ENCODE peak calls at places on chromosomes 1 and 21, in nine cellular contexts. One of them, this sample, is unnamed. For H3K4me1, the result is how much of the 10 kb centered on the place peaks cover.

GRCh38 chr1:42335809-42336518 is 929 bp upstream of the FOXJ3 start:
- DNase-seq in kidney: no peak
- DNase-seq in heart right ventricle: no peak
- DNase-seq in thoracic aorta: no peak
- DNase-seq in testis: no peak
- DNase-seq in CD4-positive, alpha-beta memory T cell: no peak
- DNase-seq in lower lobe of right lung: no peak
- DNase-seq in breast epithelium: no peak
- DNase-seq in tibial artery: peak
- DNase-seq in this sample: no peak

GRCh38 chr21:23811802-23812201 is 1795.5 kb downstream of the MRPL39 start:
- DNase-seq in kidney: no peak
- DNase-seq in heart right ventricle: no peak
- DNase-seq in CD4-positive, alpha-beta memory T cell: no peak
- DNase-seq in thoracic aorta: no peak
- DNase-seq in tibial artery: no peak
- DNase-seq in breast epithelium: no peak
- DNase-seq in lower lobe of right lung: no peak
- DNase-seq in testis: no peak
- DNase-seq in this sample: no peak

GRCh38 chr1:244970236-244970652 is 105.9 kb upstream of the HNRNPU start:
- DNase-seq in breast epithelium: peak
- DNase-seq in testis: no peak
- DNase-seq in thoracic aorta: peak
- DNase-seq in lower lobe of right lung: peak
- DNase-seq in CD4-positive, alpha-beta memory T cell: no peak
- DNase-seq in heart right ventricle: peak
- DNase-seq in tibial artery: peak
- DNase-seq in kidney: peak
- DNase-seq in this sample: no peak

GRCh38 chr1:58548381-58548780 is 1.9 kb upstream of the OMA1 start:
- DNase-seq in CD4-positive, alpha-beta memory T cell: no peak
- DNase-seq in heart right ventricle: no peak
- DNase-seq in testis: no peak
- DNase-seq in lower lobe of right lung: no peak
- DNase-seq in kidney: no peak
- DNase-seq in breast epithelium: no peak
- DNase-seq in tibial artery: no peak
- DNase-seq in thoracic aorta: no peak
- DNase-seq in this sample: no peak

GRCh38 chr21:44478124-44478800 is 23.0 kb downstream of the LRRC3 start:
- DNase-seq in breast epithelium: no peak
- DNase-seq in kidney: no peak
- DNase-seq in lower lobe of right lung: no peak
- DNase-seq in thoracic aorta: no peak
- DNase-seq in tibial artery: no peak
- DNase-seq in testis: no peak
- DNase-seq in heart right ventricle: no peak
- DNase-seq in CD4-positive, alpha-beta memory T cell: no peak
- DNase-seq in this sample: no peak

GRCh38 chr1:98260839-98261238 is 340.0 kb upstream of the DPYD start:
- DNase-seq in testis: no peak
- DNase-seq in breast epithelium: no peak
- DNase-seq in thoracic aorta: no peak
- DNase-seq in heart right ventricle: no peak
- DNase-seq in CD4-positive, alpha-beta memory T cell: no peak
- DNase-seq in tibial artery: no peak
- DNase-seq in kidney: no peak
- DNase-seq in lower lobe of right lung: no peak
- DNase-seq in this sample: no peak

GRCh38 chr1:213688655-213689054 is 299.1 kb upstream of the PROX1 start:
- DNase-seq in CD4-positive, alpha-beta memory T cell: no peak
- DNase-seq in kidney: no peak
- DNase-seq in heart right ventricle: no peak
- DNase-seq in breast epithelium: no peak
- DNase-seq in tibial artery: no peak
- DNase-seq in lower lobe of right lung: no peak
- DNase-seq in testis: no peak
- DNase-seq in thoracic aorta: no peak
- DNase-seq in this sample: no peak

GRCh38 chr21:37425684-37426083 is 59.1 kb downstream of the DYRK1A start:
- DNase-seq in breast epithelium: no peak
- DNase-seq in kidney: no peak
- DNase-seq in testis: no peak
- DNase-seq in CD4-positive, alpha-beta memory T cell: no peak
- DNase-seq in tibial artery: no peak
- DNase-seq in lower lobe of right lung: no peak
- DNase-seq in heart right ventricle: no peak
- DNase-seq in thoracic aorta: no peak
- DNase-seq in this sample: no peak

GRCh38 chr1:37765937-37766664 is 1.2 kb upstream of the EPHA10 start:
- DNase-seq in CD4-positive, alpha-beta memory T cell: no peak
- DNase-seq in tibial artery: no peak
- DNase-seq in breast epithelium: no peak
- DNase-seq in testis: no peak
- DNase-seq in heart right ventricle: no peak
- DNase-seq in thoracic aorta: no peak
- DNase-seq in kidney: peak
- DNase-seq in lower lobe of right lung: no peak
- DNase-seq in this sample: no peak

GRCh38 chr1:157369808-157370521 is 182.3 kb downstream of the FCRL5 start:
- DNase-seq in tibial artery: peak
- DNase-seq in CD4-positive, alpha-beta memory T cell: peak
- DNase-seq in breast epithelium: peak
- DNase-seq in testis: peak
- DNase-seq in thoracic aorta: no peak
- DNase-seq in kidney: no peak
- DNase-seq in lower lobe of right lung: no peak
- DNase-seq in heart right ventricle: no peak
- DNase-seq in this sample: no peak

GRCh38 chr1:229690662-229691061 is 64.6 kb downstream of the URB2 start:
- DNase-seq in tibial artery: no peak
- DNase-seq in kidney: no peak
- DNase-seq in testis: no peak
- DNase-seq in breast epithelium: no peak
- DNase-seq in heart right ventricle: no peak
- DNase-seq in lower lobe of right lung: no peak
- DNase-seq in thoracic aorta: no peak
- DNase-seq in CD4-positive, alpha-beta memory T cell: no peak
- DNase-seq in this sample: no peak
- H3K4me1 ChIP-seq in tibial artery: under half
- H3K4me1 ChIP-seq in kidney: under half
- H3K4me1 ChIP-seq in testis: under half
- H3K4me1 ChIP-seq in breast epithelium: under half
- H3K4me1 ChIP-seq in heart right ventricle: under half
- H3K4me1 ChIP-seq in lower lobe of right lung: under half
- H3K4me1 ChIP-seq in thoracic aorta: under half
- H3K4me1 ChIP-seq in CD4-positive, alpha-beta memory T cell: under half
- H3K4me1 ChIP-seq in this sample: under half

DNA sequence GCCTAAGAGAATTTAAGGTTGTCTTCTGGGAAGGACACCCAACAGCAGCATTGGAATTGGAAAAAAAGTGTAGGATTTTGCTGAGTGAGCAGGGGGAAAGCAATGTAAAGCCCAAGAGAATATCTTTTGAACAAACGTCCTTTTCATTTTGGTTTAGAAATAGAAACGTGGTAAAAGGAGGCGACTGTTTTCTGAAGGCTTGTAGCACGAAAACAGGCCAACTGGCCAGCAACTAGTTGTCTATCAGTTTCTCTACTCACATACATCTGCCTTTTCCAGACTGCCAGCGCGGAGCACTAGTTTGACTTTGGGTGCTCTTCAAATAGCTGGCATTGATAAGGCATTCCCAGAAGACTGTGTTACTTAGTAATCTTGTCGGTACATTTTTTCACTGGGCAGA is 1.2 kb upstream of the LRRC8C start:
- DNase-seq in breast epithelium: no peak
- DNase-seq in tibial artery: no peak
- DNase-seq in thoracic aorta: no peak
- DNase-seq in testis: peak
- DNase-seq in lower lobe of right lung: no peak
- DNase-seq in heart right ventricle: no peak
- DNase-seq in CD4-positive, alpha-beta memory T cell: no peak
- DNase-seq in kidney: no peak
- DNase-seq in this sample: no peak
- H3K27ac ChIP-seq in breast epithelium: peak
- H3K27ac ChIP-seq in tibial artery: peak
- H3K27ac ChIP-seq in thoracic aorta: peak
- H3K27ac ChIP-seq in testis: peak
- H3K27ac ChIP-seq in lower lobe of right lung: no peak
- H3K27ac ChIP-seq in heart right ventricle: peak
- H3K27ac ChIP-seq in CD4-positive, alpha-beta memory T cell: peak
- H3K27ac ChIP-seq in kidney: no peak
- H3K27ac ChIP-seq in this sample: peak

GRCh38 chr1:76238094-76238551 is 163.6 kb downstream of the ST6GALNAC3 start:
- DNase-seq in CD4-positive, alpha-beta memory T cell: no peak
- DNase-seq in heart right ventricle: no peak
- DNase-seq in tibial artery: no peak
- DNase-seq in lower lobe of right lung: no peak
- DNase-seq in testis: no peak
- DNase-seq in kidney: no peak
- DNase-seq in breast epithelium: no peak
- DNase-seq in thoracic aorta: no peak
- DNase-seq in this sample: no peak

GRCh38 chr1:76237201-76237600 is 162.7 kb downstream of the ST6GALNAC3 start:
- DNase-seq in thoracic aorta: no peak
- DNase-seq in tibial artery: no peak
- DNase-seq in heart right ventricle: no peak
- DNase-seq in lower lobe of right lung: no peak
- DNase-seq in breast epithelium: no peak
- DNase-seq in testis: no peak
- DNase-seq in kidney: no peak
- DNase-seq in CD4-positive, alpha-beta memory T cell: no peak
- DNase-seq in this sample: no peak

GRCh38 chr1:76240321-76240720 is 165.8 kb downstream of the ST6GALNAC3 start:
- DNase-seq in kidney: no peak
- DNase-seq in CD4-positive, alpha-beta memory T cell: no peak
- DNase-seq in tibial artery: no peak
- DNase-seq in testis: no peak
- DNase-seq in breast epithelium: no peak
- DNase-seq in thoracic aorta: no peak
- DNase-seq in heart right ventricle: no peak
- DNase-seq in lower lobe of right lung: no peak
- DNase-seq in this sample: no peak

GRCh38 chr1:76234061-76234460 is 159.5 kb downstream of the ST6GALNAC3 start:
- DNase-seq in CD4-positive, alpha-beta memory T cell: no peak
- DNase-seq in testis: no peak
- DNase-seq in lower lobe of right lung: no peak
- DNase-seq in heart right ventricle: no peak
- DNase-seq in thoracic aorta: no peak
- DNase-seq in breast epithelium: no peak
- DNase-seq in kidney: no peak
- DNase-seq in tibial artery: no peak
- DNase-seq in this sample: no peak

GRCh38 chr1:76239470-76239918 is 164.9 kb downstream of the ST6GALNAC3 start:
- DNase-seq in testis: no peak
- DNase-seq in lower lobe of right lung: no peak
- DNase-seq in heart right ventricle: no peak
- DNase-seq in kidney: no peak
- DNase-seq in CD4-positive, alpha-beta memory T cell: no peak
- DNase-seq in tibial artery: no peak
- DNase-seq in breast epithelium: no peak
- DNase-seq in thoracic aorta: no peak
- DNase-seq in this sample: no peak
- H3K4me3 ChIP-seq in testis: no peak
- H3K4me3 ChIP-seq in lower lobe of right lung: no peak
- H3K4me3 ChIP-seq in heart right ventricle: no peak
- H3K4me3 ChIP-seq in kidney: no peak
- H3K4me3 ChIP-seq in CD4-positive, alpha-beta memory T cell: no peak
- H3K4me3 ChIP-seq in tibial artery: no peak
- H3K4me3 ChIP-seq in breast epithelium: no peak
- H3K4me3 ChIP-seq in thoracic aorta: no peak
- H3K4me3 ChIP-seq in this sample: no peak

DNA sequence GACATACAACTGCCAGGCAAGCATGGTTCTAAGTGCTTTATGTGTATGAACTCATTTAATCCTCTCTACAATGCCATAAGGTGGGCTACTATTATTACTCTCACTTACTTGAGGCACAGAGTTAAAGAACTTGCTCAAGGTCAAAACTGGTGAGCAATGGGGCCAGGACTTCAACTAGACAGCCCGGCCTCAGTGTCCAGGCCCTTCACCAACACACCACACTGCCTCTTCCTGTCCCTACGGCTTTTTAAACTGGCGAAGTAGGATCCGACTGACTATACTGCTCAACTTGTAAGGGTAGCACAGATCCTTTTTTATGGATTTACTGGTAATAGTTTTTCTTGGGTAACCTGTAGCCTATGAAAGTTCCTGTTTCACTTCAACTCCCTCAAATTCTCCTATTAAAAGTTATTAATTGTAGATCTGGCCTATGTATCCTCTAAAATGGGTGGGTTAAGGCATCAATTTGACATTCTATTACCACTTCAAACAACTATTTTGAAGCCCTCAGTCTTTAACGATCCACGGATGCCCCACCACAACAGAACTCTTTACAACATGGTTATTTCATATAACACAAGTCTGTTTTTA is 4.3 kb downstream of the ERRFI1 start:
- DNase-seq in CD4-positive, alpha-beta memory T cell: no peak
- DNase-seq in thoracic aorta: no peak
- DNase-seq in testis: no peak
- DNase-seq in heart right ventricle: no peak
- DNase-seq in lower lobe of right lung: no peak
- DNase-seq in tibial artery: no peak
- DNase-seq in breast epithelium: no peak
- DNase-seq in kidney: no peak
- DNase-seq in this sample: no peak
- H3K4me1 ChIP-seq in CD4-positive, alpha-beta memory T cell: under half
- H3K4me1 ChIP-seq in thoracic aorta: under half
- H3K4me1 ChIP-seq in testis: under half
- H3K4me1 ChIP-seq in heart right ventricle: half or more
- H3K4me1 ChIP-seq in lower lobe of right lung: half or more
- H3K4me1 ChIP-seq in tibial artery: half or more
- H3K4me1 ChIP-seq in breast epithelium: under half
- H3K4me1 ChIP-seq in kidney: under half
- H3K4me1 ChIP-seq in this sample: half or more

GRCh38 chr1:13587256-13588030 is 3.8 kb downstream of the PDPN start:
- DNase-seq in thoracic aorta: no peak
- DNase-seq in CD4-positive, alpha-beta memory T cell: no peak
- DNase-seq in heart right ventricle: no peak
- DNase-seq in lower lobe of right lung: no peak
- DNase-seq in tibial artery: no peak
- DNase-seq in kidney: no peak
- DNase-seq in breast epithelium: no peak
- DNase-seq in testis: no peak
- DNase-seq in this sample: no peak
- H3K27ac ChIP-seq in thoracic aorta: no peak
- H3K27ac ChIP-seq in CD4-positive, alpha-beta memory T cell: no peak
- H3K27ac ChIP-seq in heart right ventricle: no peak
- H3K27ac ChIP-seq in lower lobe of right lung: peak
- H3K27ac ChIP-seq in tibial artery: no peak
- H3K27ac ChIP-seq in kidney: no peak
- H3K27ac ChIP-seq in breast epithelium: peak
- H3K27ac ChIP-seq in testis: no peak
- H3K27ac ChIP-seq in this sample: no peak

This sample was measured in gastrocnemius medialis.